ENCODE peak calls at places on chromosomes 13 and 19, in nine cellular contexts. One of them, this sample, is unnamed.

GRCh38 chr19:2420490-2420889 is 6.9 kb downstream of the TIMM13 start:
- DNase-seq in GM12864: no peak
- DNase-seq in lung: no peak
- DNase-seq in IMR-90: no peak
- DNase-seq in colonic mucosa: no peak
- DNase-seq in mucosa of descending colon: no peak
- DNase-seq in body of pancreas: no peak
- DNase-seq in nephron progenitor cell: no peak
- DNase-seq in CD4-positive, alpha-beta T cell: no peak
- DNase-seq in this sample: no peak

GRCh38 chr13:48160879-48161278 is 66.0 kb upstream of the MED4 start:
- DNase-seq in GM12864: no peak
- DNase-seq in lung: no peak
- DNase-seq in IMR-90: no peak
- DNase-seq in colonic mucosa: no peak
- DNase-seq in mucosa of descending colon: no peak
- DNase-seq in body of pancreas: no peak
- DNase-seq in nephron progenitor cell: no peak
- DNase-seq in CD4-positive, alpha-beta T cell: no peak
- DNase-seq in this sample: no peak

GRCh38 chr13:40566811-40567210 is 99.6 kb downstream of the FOXO1 start:
- DNase-seq in GM12864: no peak
- DNase-seq in lung: no peak
- DNase-seq in IMR-90: no peak
- DNase-seq in colonic mucosa: no peak
- DNase-seq in mucosa of descending colon: no peak
- DNase-seq in body of pancreas: no peak
- DNase-seq in nephron progenitor cell: no peak
- DNase-seq in CD4-positive, alpha-beta T cell: no peak
- DNase-seq in this sample: no peak

GRCh38 chr13:63287926-63288325 is 1872.3 kb upstream of the PCDH20 start:
- DNase-seq in GM12864: no peak
- DNase-seq in lung: no peak
- DNase-seq in IMR-90: no peak
- DNase-seq in colonic mucosa: no peak
- DNase-seq in mucosa of descending colon: no peak
- DNase-seq in body of pancreas: no peak
- DNase-seq in nephron progenitor cell: no peak
- DNase-seq in CD4-positive, alpha-beta T cell: no peak
- DNase-seq in this sample: no peak

GRCh38 chr13:39374741-39375189 is 228.2 kb downstream of the LHFPL6 start:
- DNase-seq in GM12864: no peak
- DNase-seq in lung: no peak
- DNase-seq in IMR-90: no peak
- DNase-seq in colonic mucosa: no peak
- DNase-seq in mucosa of descending colon: no peak
- DNase-seq in body of pancreas: no peak
- DNase-seq in nephron progenitor cell: no peak
- DNase-seq in CD4-positive, alpha-beta T cell: no peak
- DNase-seq in this sample: no peak

GRCh38 chr13:42279080-42279479 is 7.1 kb downstream of the AKAP11 start:
- DNase-seq in GM12864: no peak
- DNase-seq in lung: no peak
- DNase-seq in IMR-90: no peak
- DNase-seq in colonic mucosa: no peak
- DNase-seq in mucosa of descending colon: no peak
- DNase-seq in body of pancreas: no peak
- DNase-seq in nephron progenitor cell: no peak
- DNase-seq in CD4-positive, alpha-beta T cell: no peak
- DNase-seq in this sample: no peak

GRCh38 chr13:40777166-40777956 is 6.4 kb upstream of the MRPS31 start:
- DNase-seq in GM12864: peak
- DNase-seq in lung: peak
- DNase-seq in IMR-90: peak
- DNase-seq in colonic mucosa: peak
- DNase-seq in mucosa of descending colon: peak
- DNase-seq in body of pancreas: peak
- DNase-seq in nephron progenitor cell: peak
- DNase-seq in CD4-positive, alpha-beta T cell: no peak
- DNase-seq in this sample: no peak

GRCh38 chr13:109412232-109412935 is 374.0 kb downstream of the IRS2 start:
- DNase-seq in GM12864: no peak
- DNase-seq in lung: no peak
- DNase-seq in IMR-90: peak
- DNase-seq in colonic mucosa: peak
- DNase-seq in mucosa of descending colon: peak
- DNase-seq in body of pancreas: peak
- DNase-seq in nephron progenitor cell: peak
- DNase-seq in CD4-positive, alpha-beta T cell: no peak
- DNase-seq in this sample: no peak

GRCh38 chr13:46307554-46307953 is 79.5 kb downstream of the RUBCNL start:
- DNase-seq in GM12864: no peak
- DNase-seq in lung: no peak
- DNase-seq in IMR-90: no peak
- DNase-seq in colonic mucosa: no peak
- DNase-seq in mucosa of descending colon: no peak
- DNase-seq in body of pancreas: no peak
- DNase-seq in nephron progenitor cell: no peak
- DNase-seq in CD4-positive, alpha-beta T cell: no peak
- DNase-seq in this sample: no peak

GRCh38 chr19:45340232-45340898 is at the start of gene KLC3:
- DNase-seq in GM12864: no peak
- DNase-seq in lung: no peak
- DNase-seq in IMR-90: no peak
- DNase-seq in colonic mucosa: peak
- DNase-seq in mucosa of descending colon: peak
- DNase-seq in body of pancreas: peak
- DNase-seq in nephron progenitor cell: peak
- DNase-seq in CD4-positive, alpha-beta T cell: peak
- DNase-seq in this sample: no peak

GRCh38 chr13:46687810-46688209 is 109.2 kb downstream of the ESD start:
- DNase-seq in GM12864: no peak
- DNase-seq in lung: no peak
- DNase-seq in IMR-90: peak
- DNase-seq in colonic mucosa: no peak
- DNase-seq in mucosa of descending colon: no peak
- DNase-seq in body of pancreas: peak
- DNase-seq in nephron progenitor cell: no peak
- DNase-seq in CD4-positive, alpha-beta T cell: no peak
- DNase-seq in this sample: no peak

GRCh38 chr13:27783111-27783510 is 9.2 kb upstream of the GSX1 start:
- DNase-seq in GM12864: no peak
- DNase-seq in lung: no peak
- DNase-seq in IMR-90: peak
- DNase-seq in colonic mucosa: no peak
- DNase-seq in mucosa of descending colon: no peak
- DNase-seq in body of pancreas: peak
- DNase-seq in nephron progenitor cell: no peak
- DNase-seq in CD4-positive, alpha-beta T cell: no peak
- DNase-seq in this sample: no peak

GRCh38 chr13:105139380-105140285 is 1395.8 kb downstream of the EFNB2 start:
- DNase-seq in GM12864: peak
- DNase-seq in lung: peak
- DNase-seq in IMR-90: peak
- DNase-seq in colonic mucosa: peak
- DNase-seq in mucosa of descending colon: peak
- DNase-seq in body of pancreas: peak
- DNase-seq in nephron progenitor cell: no peak
- DNase-seq in CD4-positive, alpha-beta T cell: peak
- DNase-seq in this sample: no peak

GRCh38 chr13:98985591-98985990 is 7.7 kb upstream of the DOCK9 start:
- DNase-seq in GM12864: no peak
- DNase-seq in lung: no peak
- DNase-seq in IMR-90: no peak
- DNase-seq in colonic mucosa: no peak
- DNase-seq in mucosa of descending colon: no peak
- DNase-seq in body of pancreas: no peak
- DNase-seq in nephron progenitor cell: no peak
- DNase-seq in CD4-positive, alpha-beta T cell: no peak
- DNase-seq in this sample: no peak

GRCh38 chr19:43124360-43124759 is 41.9 kb upstream of the PSG2 start:
- DNase-seq in GM12864: no peak
- DNase-seq in lung: no peak
- DNase-seq in IMR-90: no peak
- DNase-seq in colonic mucosa: no peak
- DNase-seq in mucosa of descending colon: no peak
- DNase-seq in body of pancreas: no peak
- DNase-seq in nephron progenitor cell: no peak
- DNase-seq in CD4-positive, alpha-beta T cell: no peak
- DNase-seq in this sample: no peak
- TF ChIP-seq CTCF in GM12864: peak
- TF ChIP-seq CTCF in lung: no peak
- TF ChIP-seq CTCF in IMR-90: peak
- TF ChIP-seq CTCF in colonic mucosa: no peak
- TF ChIP-seq CTCF in mucosa of descending colon: no peak
- TF ChIP-seq CTCF in body of pancreas: no peak
- TF ChIP-seq CTCF in nephron progenitor cell: no peak
- TF ChIP-seq CTCF in CD4-positive, alpha-beta T cell: no peak
- TF ChIP-seq CTCF in this sample: no peak

GRCh38 chr19:13902993-13903555 is 2.8 kb downstream of the BRME1 start:
- DNase-seq in GM12864: no peak
- DNase-seq in lung: no peak
- DNase-seq in IMR-90: no peak
- DNase-seq in colonic mucosa: no peak
- DNase-seq in mucosa of descending colon: no peak
- DNase-seq in body of pancreas: no peak
- DNase-seq in nephron progenitor cell: no peak
- DNase-seq in CD4-positive, alpha-beta T cell: peak
- DNase-seq in this sample: no peak
- TF ChIP-seq CTCF in GM12864: peak
- TF ChIP-seq CTCF in lung: peak
- TF ChIP-seq CTCF in IMR-90: peak
- TF ChIP-seq CTCF in colonic mucosa: no peak
- TF ChIP-seq CTCF in mucosa of descending colon: no peak
- TF ChIP-seq CTCF in body of pancreas: peak
- TF ChIP-seq CTCF in nephron progenitor cell: no peak
- TF ChIP-seq CTCF in CD4-positive, alpha-beta T cell: no peak
- TF ChIP-seq CTCF in this sample: peak

GRCh38 chr19:49533551-49534488 is 6.0 kb downstream of the RCN3 start:
- DNase-seq in GM12864: no peak
- DNase-seq in lung: peak
- DNase-seq in IMR-90: peak
- DNase-seq in colonic mucosa: peak
- DNase-seq in mucosa of descending colon: peak
- DNase-seq in body of pancreas: peak
- DNase-seq in nephron progenitor cell: peak
- DNase-seq in CD4-positive, alpha-beta T cell: peak
- DNase-seq in this sample: no peak
- TF ChIP-seq CTCF in GM12864: peak
- TF ChIP-seq CTCF in lung: no peak
- TF ChIP-seq CTCF in IMR-90: no peak
- TF ChIP-seq CTCF in colonic mucosa: no peak
- TF ChIP-seq CTCF in mucosa of descending colon: no peak
- TF ChIP-seq CTCF in body of pancreas: peak
- TF ChIP-seq CTCF in nephron progenitor cell: peak
- TF ChIP-seq CTCF in CD4-positive, alpha-beta T cell: peak
- TF ChIP-seq CTCF in this sample: no peak

GRCh38 chr13:78139765-78140164 is 221.1 kb upstream of the EDNRB start:
- DNase-seq in GM12864: no peak
- DNase-seq in lung: no peak
- DNase-seq in IMR-90: no peak
- DNase-seq in colonic mucosa: no peak
- DNase-seq in mucosa of descending colon: no peak
- DNase-seq in body of pancreas: no peak
- DNase-seq in nephron progenitor cell: no peak
- DNase-seq in CD4-positive, alpha-beta T cell: no peak
- DNase-seq in this sample: no peak

GRCh38 chr13:78133511-78133910 is 214.9 kb upstream of the EDNRB start:
- DNase-seq in GM12864: no peak
- DNase-seq in lung: no peak
- DNase-seq in IMR-90: no peak
- DNase-seq in colonic mucosa: no peak
- DNase-seq in mucosa of descending colon: no peak
- DNase-seq in body of pancreas: no peak
- DNase-seq in nephron progenitor cell: no peak
- DNase-seq in CD4-positive, alpha-beta T cell: no peak
- DNase-seq in this sample: no peak

GRCh38 chr13:78136966-78137365 is 218.3 kb upstream of the EDNRB start:
- DNase-seq in GM12864: no peak
- DNase-seq in lung: no peak
- DNase-seq in IMR-90: no peak
- DNase-seq in colonic mucosa: no peak
- DNase-seq in mucosa of descending colon: no peak
- DNase-seq in body of pancreas: no peak
- DNase-seq in nephron progenitor cell: no peak
- DNase-seq in CD4-positive, alpha-beta T cell: no peak
- DNase-seq in this sample: no peak

GRCh38 chr13:78138756-78139155 is 220.1 kb upstream of the EDNRB start:
- DNase-seq in GM12864: no peak
- DNase-seq in lung: no peak
- DNase-seq in IMR-90: no peak
- DNase-seq in colonic mucosa: no peak
- DNase-seq in mucosa of descending colon: no peak
- DNase-seq in body of pancreas: no peak
- DNase-seq in nephron progenitor cell: no peak
- DNase-seq in CD4-positive, alpha-beta T cell: no peak
- DNase-seq in this sample: no peak

GRCh38 chr13:78137404-78138142 is 218.9 kb upstream of the EDNRB start:
- DNase-seq in GM12864: peak
- DNase-seq in lung: peak
- DNase-seq in IMR-90: peak
- DNase-seq in colonic mucosa: no peak
- DNase-seq in mucosa of descending colon: peak
- DNase-seq in body of pancreas: peak
- DNase-seq in nephron progenitor cell: peak
- DNase-seq in CD4-positive, alpha-beta T cell: no peak
- DNase-seq in this sample: peak
- TF ChIP-seq CTCF in GM12864: peak
- TF ChIP-seq CTCF in lung: peak
- TF ChIP-seq CTCF in IMR-90: peak
- TF ChIP-seq CTCF in colonic mucosa: peak
- TF ChIP-seq CTCF in mucosa of descending colon: no peak
- TF ChIP-seq CTCF in body of pancreas: peak
- TF ChIP-seq CTCF in nephron progenitor cell: peak
- TF ChIP-seq CTCF in CD4-positive, alpha-beta T cell: peak
- TF ChIP-seq CTCF in this sample: peak

GRCh38 chr19:16141043-16141442 is 2.4 kb upstream of the HSH2D start:
- DNase-seq in GM12864: peak
- DNase-seq in lung: no peak
- DNase-seq in IMR-90: no peak
- DNase-seq in colonic mucosa: no peak
- DNase-seq in mucosa of descending colon: no peak
- DNase-seq in body of pancreas: no peak
- DNase-seq in nephron progenitor cell: no peak
- DNase-seq in CD4-positive, alpha-beta T cell: no peak
- DNase-seq in this sample: no peak
- TF ChIP-seq CTCF in GM12864: peak
- TF ChIP-seq CTCF in lung: no peak
- TF ChIP-seq CTCF in IMR-90: no peak
- TF ChIP-seq CTCF in colonic mucosa: no peak
- TF ChIP-seq CTCF in mucosa of descending colon: no peak
- TF ChIP-seq CTCF in body of pancreas: no peak
- TF ChIP-seq CTCF in nephron progenitor cell: no peak
- TF ChIP-seq CTCF in CD4-positive, alpha-beta T cell: no peak
- TF ChIP-seq CTCF in this sample: no peak

This sample was measured in AG09319.